ENCODE peak calls at places on chromosomes 13 and 19, in five cellular contexts. One of them, this sample, is unnamed.

GRCh38 chr19:48169974-48170803 is at the start of the genes LIG1 and ZSWIM9:
- DNase-seq in HFFc6: peak
- DNase-seq in AG09309: peak
- DNase-seq in neural progenitor cell: peak
- DNase-seq in psoas muscle: peak
- DNase-seq in this sample: peak

GRCh38 chr13:40211586-40211968 is 454.9 kb downstream of the FOXO1 start:
- DNase-seq in HFFc6: no peak
- DNase-seq in AG09309: no peak
- DNase-seq in neural progenitor cell: no peak
- DNase-seq in psoas muscle: no peak
- DNase-seq in this sample: no peak

GRCh38 chr19:45098521-45099464 is 5.8 kb downstream of the PPP1R37 start:
- DNase-seq in HFFc6: no peak
- DNase-seq in AG09309: no peak
- DNase-seq in neural progenitor cell: no peak
- DNase-seq in psoas muscle: peak
- DNase-seq in this sample: no peak

GRCh38 chr19:32406161-32407003 is 812 bp downstream of the DPY19L3 start:
- DNase-seq in HFFc6: no peak
- DNase-seq in AG09309: no peak
- DNase-seq in neural progenitor cell: peak
- DNase-seq in psoas muscle: no peak
- DNase-seq in this sample: no peak

GRCh38 chr19:51651216-51651846 is 4.7 kb upstream of the SIGLEC14 start:
- DNase-seq in HFFc6: no peak
- DNase-seq in AG09309: no peak
- DNase-seq in neural progenitor cell: no peak
- DNase-seq in psoas muscle: no peak
- DNase-seq in this sample: no peak

GRCh38 chr19:31883299-31883990 is 462.0 kb upstream of the ZNF507 start:
- DNase-seq in HFFc6: no peak
- DNase-seq in AG09309: no peak
- DNase-seq in neural progenitor cell: no peak
- DNase-seq in psoas muscle: no peak
- DNase-seq in this sample: no peak

GRCh38 chr13:41900918-41901317 is 60.0 kb downstream of the VWA8 start:
- DNase-seq in HFFc6: no peak
- DNase-seq in AG09309: no peak
- DNase-seq in neural progenitor cell: no peak
- DNase-seq in psoas muscle: no peak
- DNase-seq in this sample: no peak

GRCh38 chr19:47310819-47311218 is 1.2 kb downstream of the C5AR1 start:
- DNase-seq in HFFc6: no peak
- DNase-seq in AG09309: no peak
- DNase-seq in neural progenitor cell: no peak
- DNase-seq in psoas muscle: no peak
- DNase-seq in this sample: no peak

GRCh38 chr13:50072676-50073075 is 57.4 kb downstream of the KCNRG start:
- DNase-seq in HFFc6: no peak
- DNase-seq in AG09309: no peak
- DNase-seq in neural progenitor cell: no peak
- DNase-seq in psoas muscle: no peak
- DNase-seq in this sample: no peak

GRCh38 chr13:79404985-79405384 is 1.1 kb downstream of the RBM26 start:
- DNase-seq in HFFc6: no peak
- DNase-seq in AG09309: no peak
- DNase-seq in neural progenitor cell: no peak
- DNase-seq in psoas muscle: no peak
- DNase-seq in this sample: no peak

GRCh38 chr19:40219721-40220276 is 1.6 kb upstream of the TTC9B start:
- DNase-seq in HFFc6: peak
- DNase-seq in AG09309: no peak
- DNase-seq in neural progenitor cell: no peak
- DNase-seq in psoas muscle: no peak
- DNase-seq in this sample: no peak

GRCh38 chr13:98254541-98254940 is 77.5 kb upstream of the RNF113B start:
- DNase-seq in HFFc6: peak
- DNase-seq in AG09309: peak
- DNase-seq in neural progenitor cell: no peak
- DNase-seq in psoas muscle: no peak
- DNase-seq in this sample: no peak

GRCh38 chr13:65825039-65825438 is 1405.1 kb downstream of the PCDH9 start:
- DNase-seq in HFFc6: peak
- DNase-seq in AG09309: no peak
- DNase-seq in neural progenitor cell: no peak
- DNase-seq in psoas muscle: no peak
- DNase-seq in this sample: no peak

GRCh38 chr13:32284927-32285632 is 30.1 kb downstream of the ZAR1L start:
- DNase-seq in HFFc6: peak
- DNase-seq in AG09309: peak
- DNase-seq in neural progenitor cell: peak
- DNase-seq in psoas muscle: no peak
- DNase-seq in this sample: peak

GRCh38 chr13:27117158-27117557 is 54.5 kb downstream of the USP12 start:
- DNase-seq in HFFc6: peak
- DNase-seq in AG09309: no peak
- DNase-seq in neural progenitor cell: no peak
- DNase-seq in psoas muscle: no peak
- DNase-seq in this sample: no peak

GRCh38 chr13:38223093-38223492 is 126.6 kb upstream of the UFM1 start:
- DNase-seq in HFFc6: peak
- DNase-seq in AG09309: peak
- DNase-seq in neural progenitor cell: peak
- DNase-seq in psoas muscle: no peak
- DNase-seq in this sample: no peak

DNA sequence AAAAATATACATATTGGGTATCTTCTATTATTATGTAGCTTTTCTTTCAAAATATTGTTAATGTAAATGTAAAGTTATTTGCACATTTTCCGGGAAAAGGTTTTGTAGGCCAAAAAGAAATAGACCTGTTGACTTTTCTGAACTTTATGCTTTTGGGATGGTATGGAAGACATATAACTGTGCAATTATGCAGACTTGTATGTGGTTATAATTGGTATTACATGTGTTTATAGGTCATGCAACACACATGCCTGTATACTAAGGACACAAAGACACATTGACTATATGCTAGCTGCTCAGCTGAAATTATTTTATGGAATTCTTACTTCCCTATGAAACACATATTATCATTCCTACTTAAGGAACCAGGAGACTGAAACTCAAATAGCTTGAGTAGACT is 2.3 kb upstream of the NBEA start:
- DNase-seq in HFFc6: no peak
- DNase-seq in AG09309: no peak
- DNase-seq in neural progenitor cell: no peak
- DNase-seq in psoas muscle: no peak
- DNase-seq in this sample: no peak
- TF ChIP-seq CTCF in HFFc6: peak
- TF ChIP-seq CTCF in AG09309: no peak
- TF ChIP-seq CTCF in neural progenitor cell: no peak
- TF ChIP-seq CTCF in psoas muscle: no peak
- TF ChIP-seq CTCF in this sample: no peak

GRCh38 chr19:16836115-16836905 is 7.1 kb downstream of the SIN3B start:
- DNase-seq in HFFc6: no peak
- DNase-seq in AG09309: no peak
- DNase-seq in neural progenitor cell: peak
- DNase-seq in psoas muscle: no peak
- DNase-seq in this sample: no peak
- TF ChIP-seq CTCF in HFFc6: peak
- TF ChIP-seq CTCF in AG09309: no peak
- TF ChIP-seq CTCF in neural progenitor cell: peak
- TF ChIP-seq CTCF in psoas muscle: no peak
- TF ChIP-seq CTCF in this sample: no peak

GRCh38 chr19:34662919-34663318 is 14.0 kb downstream of the SCGB2B2 start:
- DNase-seq in HFFc6: peak
- DNase-seq in AG09309: no peak
- DNase-seq in neural progenitor cell: peak
- DNase-seq in psoas muscle: no peak
- DNase-seq in this sample: peak
- TF ChIP-seq CTCF in HFFc6: peak
- TF ChIP-seq CTCF in AG09309: peak
- TF ChIP-seq CTCF in neural progenitor cell: peak
- TF ChIP-seq CTCF in psoas muscle: peak
- TF ChIP-seq CTCF in this sample: no peak

GRCh38 chr19:15615526-15615925 is 508 bp downstream of the CYP4F8 start:
- DNase-seq in HFFc6: no peak
- DNase-seq in AG09309: no peak
- DNase-seq in neural progenitor cell: no peak
- DNase-seq in psoas muscle: no peak
- DNase-seq in this sample: no peak

GRCh38 chr19:15612342-15612741 is 2.7 kb upstream of the CYP4F8 start:
- DNase-seq in HFFc6: no peak
- DNase-seq in AG09309: no peak
- DNase-seq in neural progenitor cell: no peak
- DNase-seq in psoas muscle: no peak
- DNase-seq in this sample: no peak

GRCh38 chr19:15614507-15615379 is at the start of gene CYP4F8:
- DNase-seq in HFFc6: no peak
- DNase-seq in AG09309: no peak
- DNase-seq in neural progenitor cell: no peak
- DNase-seq in psoas muscle: no peak
- DNase-seq in this sample: no peak

GRCh38 chr19:15616183-15616582 is 1.2 kb downstream of the CYP4F8 start:
- DNase-seq in HFFc6: no peak
- DNase-seq in AG09309: no peak
- DNase-seq in neural progenitor cell: no peak
- DNase-seq in psoas muscle: no peak
- DNase-seq in this sample: no peak

GRCh38 chr19:15613338-15613737 is 1.7 kb upstream of the CYP4F8 start:
- DNase-seq in HFFc6: no peak
- DNase-seq in AG09309: no peak
- DNase-seq in neural progenitor cell: no peak
- DNase-seq in psoas muscle: no peak
- DNase-seq in this sample: no peak
- TF ChIP-seq CTCF in HFFc6: no peak
- TF ChIP-seq CTCF in AG09309: no peak
- TF ChIP-seq CTCF in neural progenitor cell: no peak
- TF ChIP-seq CTCF in psoas muscle: no peak
- TF ChIP-seq CTCF in this sample: no peak

GRCh38 chr19:11453468-11454341 is 18.3 kb downstream of the PRKCSH start:
- DNase-seq in HFFc6: no peak
- DNase-seq in AG09309: no peak
- DNase-seq in neural progenitor cell: peak
- DNase-seq in psoas muscle: no peak
- DNase-seq in this sample: no peak
- TF ChIP-seq CTCF in HFFc6: peak
- TF ChIP-seq CTCF in AG09309: peak
- TF ChIP-seq CTCF in neural progenitor cell: peak
- TF ChIP-seq CTCF in psoas muscle: peak
- TF ChIP-seq CTCF in this sample: no peak

GRCh38 chr13:43304945-43305344 is 281.6 kb downstream of the DNAJC15 start:
- DNase-seq in HFFc6: no peak
- DNase-seq in AG09309: no peak
- DNase-seq in neural progenitor cell: no peak
- DNase-seq in psoas muscle: no peak
- DNase-seq in this sample: no peak
- TF ChIP-seq CTCF in HFFc6: peak
- TF ChIP-seq CTCF in AG09309: peak
- TF ChIP-seq CTCF in neural progenitor cell: peak
- TF ChIP-seq CTCF in psoas muscle: no peak
- TF ChIP-seq CTCF in this sample: no peak

DNA sequence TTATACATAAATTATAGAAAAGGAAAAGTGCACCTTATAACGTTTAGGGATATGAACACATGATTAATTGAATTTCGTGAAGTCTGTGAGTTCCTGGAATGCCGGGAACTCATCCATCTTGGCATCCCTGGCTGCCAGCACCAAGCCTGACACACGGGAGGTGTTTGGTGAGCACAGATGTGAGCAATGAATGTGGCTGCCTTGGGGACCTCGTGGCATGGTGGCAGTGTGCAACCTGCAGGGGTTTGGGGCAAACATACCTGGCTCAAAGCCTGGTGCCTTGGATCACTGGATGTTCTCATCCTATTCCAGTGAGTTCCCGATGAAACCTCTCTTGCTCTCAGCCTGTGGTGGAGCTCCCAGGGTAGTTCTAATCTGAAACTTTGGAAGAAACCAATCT is 10.4 kb upstream of the MAP2K2 start:
- DNase-seq in HFFc6: no peak
- DNase-seq in AG09309: no peak
- DNase-seq in neural progenitor cell: no peak
- DNase-seq in psoas muscle: no peak
- DNase-seq in this sample: no peak
- TF ChIP-seq CTCF in HFFc6: no peak
- TF ChIP-seq CTCF in AG09309: no peak
- TF ChIP-seq CTCF in neural progenitor cell: no peak
- TF ChIP-seq CTCF in psoas muscle: no peak
- TF ChIP-seq CTCF in this sample: no peak

GRCh38 chr19:12825259-12826131 is 8.9 kb downstream of the RTBDN start:
- DNase-seq in HFFc6: no peak
- DNase-seq in AG09309: no peak
- DNase-seq in neural progenitor cell: peak
- DNase-seq in psoas muscle: no peak
- DNase-seq in this sample: peak
- TF ChIP-seq CTCF in HFFc6: peak
- TF ChIP-seq CTCF in AG09309: peak
- TF ChIP-seq CTCF in neural progenitor cell: peak
- TF ChIP-seq CTCF in psoas muscle: peak
- TF ChIP-seq CTCF in this sample: peak

GRCh38 chr19:5562280-5562679 is 5.5 kb downstream of the TINCR start:
- DNase-seq in HFFc6: no peak
- DNase-seq in AG09309: no peak
- DNase-seq in neural progenitor cell: no peak
- DNase-seq in psoas muscle: no peak
- DNase-seq in this sample: no peak

GRCh38 chr19:5560156-5560555 is 7.6 kb downstream of the TINCR start:
- DNase-seq in HFFc6: no peak
- DNase-seq in AG09309: no peak
- DNase-seq in neural progenitor cell: no peak
- DNase-seq in psoas muscle: no peak
- DNase-seq in this sample: no peak

GRCh38 chr19:5559804-5560133 is 8.0 kb downstream of the TINCR start:
- DNase-seq in HFFc6: no peak
- DNase-seq in AG09309: no peak
- DNase-seq in neural progenitor cell: no peak
- DNase-seq in psoas muscle: no peak
- DNase-seq in this sample: no peak

GRCh38 chr19:5563008-5563431 is 4.7 kb downstream of the TINCR start:
- DNase-seq in HFFc6: no peak
- DNase-seq in AG09309: no peak
- DNase-seq in neural progenitor cell: no peak
- DNase-seq in psoas muscle: no peak
- DNase-seq in this sample: no peak

GRCh38 chr19:5561559-5561958 is 6.2 kb downstream of the TINCR start:
- DNase-seq in HFFc6: no peak
- DNase-seq in AG09309: no peak
- DNase-seq in neural progenitor cell: no peak
- DNase-seq in psoas muscle: no peak
- DNase-seq in this sample: no peak
- TF ChIP-seq CTCF in HFFc6: peak
- TF ChIP-seq CTCF in AG09309: peak
- TF ChIP-seq CTCF in neural progenitor cell: peak
- TF ChIP-seq CTCF in psoas muscle: peak
- TF ChIP-seq CTCF in this sample: no peak

This sample was measured in mucosa of descending colon.